ENCODE peak calls at places on chromosomes 5 and 9, in four cellular contexts. Y is Right ventricle myocardium inferior, E is right lobe of liver, I is left lung. B is an unnamed sample.

GRCh38 chr9:100083448-100084144 is 15.2 kb downstream of the ERP44 start:
- ATAC-seq in Y (no peak), E (no peak), I (no peak), B (peak; percentile 63)

GRCh38 chr9:130630506-130631330 is 33.7 kb upstream of the PRDM12 start:
- ATAC-seq in E (no peak), I (no peak), Y (peak; percentile 77), B (no peak)

GRCh38 chr5:18772475-18772874 is 1138.2 kb downstream of the TAF11L14 start:
- ATAC-seq in I (peak; percentile 16), Y (no peak), E (no peak), B (no peak)

GRCh38 chr9:104944356-104944755 is 16.4 kb upstream of the ABCA1 start:
- ATAC-seq in Y (no peak), I (no peak), E (no peak), B (no peak)

GRCh38 chr9:101126556-101126955 is 98.0 kb downstream of the PLPPR1 start:
- ATAC-seq in I (no peak), Y (no peak), E (no peak), B (no peak)

GRCh38 chr5:61277190-61277589 is 54.9 kb upstream of the ZSWIM6 start:
- ATAC-seq in I (peak; percentile 14), E (peak; percentile 67), Y (peak; percentile 33), B (peak; percentile 25)

GRCh38 chr9:14288433-14288832 is 25.5 kb downstream of the NFIB start:
- ATAC-seq in E (no peak), Y (peak; percentile 67), I (no peak), B (no peak)

GRCh38 chr5:55600536-55601208 is 65.9 kb upstream of the PLPP1 start:
- ATAC-seq in E (peak; percentile 31), Y (no peak), I (peak; percentile 51), B (no peak)

GRCh38 chr5:43608406-43608805 is 5.4 kb downstream of the NNT start:
- ATAC-seq in I (no peak), Y (no peak), E (no peak), B (no peak)